ENCODE peak calls at places on chromosomes 5 and 9, in five cellular contexts. Z is stomach, P is A549, H is sigmoid colon, K is spleen. X is an unnamed sample.

GRCh38 chr9:503881-504852 is 289.5 kb downstream of the DOCK8 start:
- DNase-seq in P (peak), Z (peak), K (peak), H (peak), X (peak)

GRCh38 chr9:81317939-81318338 is 371.4 kb downstream of the TLE1 start:
- DNase-seq in H (no peak), K (no peak), Z (no peak), P (no peak), X (no peak)

GRCh38 chr9:93268551-93269314 is 84.8 kb downstream of the WNK2 start:
- DNase-seq in H (peak), P (no peak), Z (peak), K (peak), X (peak)

GRCh38 chr5:137710086-137710485 is 25.8 kb downstream of the KLHL3 start:
- DNase-seq in Z (no peak), K (no peak), H (no peak), P (no peak), X (no peak)

GRCh38 chr9:36092509-36093215 is 43.9 kb upstream of the GLIPR2 start:
- DNase-seq in H (no peak), P (no peak), K (no peak), Z (no peak), X (peak)

GRCh38 chr5:143212261-143212660 is 191.2 kb downstream of the NR3C1 start:
- DNase-seq in K (no peak), P (no peak), H (no peak), Z (no peak), X (no peak)

GRCh38 chr5:36367524-36367923 is 65.8 kb upstream of the RANBP3L start:
- DNase-seq in P (no peak), K (no peak), H (no peak), Z (no peak), X (no peak)

GRCh38 chr9:306907-307306 is 92.2 kb downstream of the DOCK8 start:
- DNase-seq in H (no peak), K (no peak), P (peak), Z (peak), X (no peak)

GRCh38 chr5:482021-482420 is 39.0 kb downstream of the EXOC3 start:
- DNase-seq in H (no peak), Z (no peak), P (no peak), K (no peak), X (no peak)

GRCh38 chr9:100150209-100150608 is 51.2 kb downstream of the INVS start:
- DNase-seq in H (no peak), Z (no peak), P (no peak), K (no peak), X (no peak)

GRCh38 chr5:643351-643801 is 31.2 kb downstream of the CEP72 start:
- DNase-seq in P (no peak), K (peak), Z (no peak), H (peak), X (no peak)

GRCh38 chr5:32859211-32859641 is 148.1 kb downstream of the NPR3 start:
- DNase-seq in Z (no peak), K (no peak), P (no peak), H (no peak), X (no peak)

GRCh38 chr5:171863928-171864327 is 78.3 kb downstream of the SMIM23 start:
- DNase-seq in K (no peak), P (no peak), H (no peak), Z (no peak), X (no peak)

GRCh38 chr9:119596703-119597102 is 227.5 kb upstream of the BRINP1 start:
- DNase-seq in P (no peak), Z (no peak), H (no peak), K (no peak), X (no peak)

GRCh38 chr5:88666761-88667186 is 216.2 kb downstream of the MEF2C start:
- DNase-seq in H (no peak), K (no peak), P (no peak), Z (no peak), X (no peak)

GRCh38 chr9:757246-757881 is 84.1 kb upstream of the DMRT1 start:
- DNase-seq in Z (no peak), H (no peak), P (peak), K (no peak), X (no peak)

GRCh38 chr9:126989847-126990821 is 75.6 kb downstream of the RALGPS1 start:
- DNase-seq in H (peak), P (no peak), K (no peak), Z (no peak), X (peak)

GRCh38 chr9:93897075-93897970 is 57.8 kb downstream of the BARX1 start:
- DNase-seq in P (no peak), H (peak), Z (peak), K (peak), X (peak)

GRCh38 chr5:83472508-83473343 is 1.2 kb downstream of the VCAN start:
- DNase-seq in P (peak), Z (no peak), K (peak), H (peak), X (peak)

GRCh38 chr9:23380821-23381220 is 445.2 kb downstream of the ELAVL2 start:
- DNase-seq in K (no peak), Z (no peak), H (no peak), P (no peak), X (no peak)

GRCh38 chr9:114733814-114734213 is 51.8 kb upstream of the TEX48 start:
- DNase-seq in K (no peak), H (no peak), Z (no peak), P (peak), X (no peak)

GRCh38 chr9:76026796-76027195 is 136.3 kb downstream of the PCSK5 start:
- DNase-seq in P (no peak), Z (no peak), K (no peak), H (no peak), X (no peak)

GRCh38 chr5:74413403-74414060 is 227.0 kb downstream of the ENC1 start:
- DNase-seq in Z (no peak), H (no peak), P (no peak), K (no peak), X (no peak)

GRCh38 chr5:54785729-54786548 is 199.5 kb downstream of the ESM1 start:
- DNase-seq in K (peak), H (peak), P (no peak), Z (no peak), X (no peak)

GRCh38 chr9:89277454-89277853 is 33.5 kb upstream of the CKS2 start:
- DNase-seq in P (no peak), K (no peak), Z (peak), H (no peak), X (no peak)

GRCh38 chr5:153640293-153640692 is 149.8 kb downstream of the GRIA1 start:
- DNase-seq in H (no peak), K (no peak), Z (no peak), P (no peak), X (no peak)

GRCh38 chr9:81824802-81825770 is 103.1 kb upstream of the SPATA31D4 start:
- DNase-seq in H (no peak), Z (no peak), K (no peak), P (no peak), X (no peak)

GRCh38 chr5:116359575-116359974 is 215.0 kb downstream of the SEMA6A start:
- DNase-seq in K (no peak), H (no peak), Z (no peak), P (no peak), X (no peak)

GRCh38 chr9:16572005-16572727 is 298.3 kb downstream of the BNC2 start:
- DNase-seq in P (no peak), H (no peak), Z (no peak), K (no peak), X (no peak)

GRCh38 chr9:112884086-112884485 is 6.6 kb downstream of the SLC46A2 start:
- DNase-seq in H (no peak), P (no peak), K (no peak), Z (no peak), X (no peak)

GRCh38 chr9:81083821-81084512 is 605.4 kb downstream of the TLE1 start:
- DNase-seq in H (no peak), Z (no peak), K (no peak), P (no peak), X (no peak)

GRCh38 chr9:7216004-7216821 is 458.4 kb downstream of the KDM4C start:
- DNase-seq in H (no peak), K (no peak), P (peak), Z (no peak), X (no peak)

GRCh38 chr9:16341176-16341575 is 529.3 kb downstream of the BNC2 start:
- DNase-seq in P (no peak), K (no peak), H (no peak), Z (no peak), X (no peak)

GRCh38 chr5:156148307-156148706 is 178.7 kb upstream of the SGCD start:
- DNase-seq in K (no peak), H (no peak), Z (no peak), P (no peak), X (no peak)

GRCh38 chr9:34377402-34377741 is 674 bp upstream of the MYORG start:
- DNase-seq in Z (no peak), K (peak), P (no peak), H (no peak), X (peak)

GRCh38 chr9:136363106-136363605 is 388 bp downstream of the DNLZ start:
- DNase-seq in P (peak), K (peak), Z (peak), H (peak), X (peak)
- TF ChIP-seq POLR2A in P (peak), K (no peak), Z (peak), H (peak), X (peak)

DNA sequence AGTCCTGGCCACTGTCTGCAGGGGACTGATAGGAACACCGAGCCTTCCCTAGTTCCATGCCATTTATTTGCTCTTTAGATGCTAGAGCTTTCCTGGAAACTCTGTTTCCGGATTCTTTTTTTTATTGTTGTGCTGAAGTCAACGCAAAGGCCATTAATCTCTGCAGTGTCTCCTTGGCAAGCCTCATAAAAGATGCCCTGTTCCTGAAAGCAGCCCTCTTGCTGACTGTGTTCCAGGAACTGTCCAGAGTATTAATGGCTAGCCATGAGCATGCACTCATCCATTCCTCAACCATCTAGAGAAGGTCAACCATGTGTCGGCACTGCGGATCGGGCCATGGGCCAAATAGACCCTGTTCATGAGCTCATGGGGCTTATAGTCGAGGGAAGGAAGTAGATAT is 42.8 kb upstream of the SMAD5 start:
- DNase-seq in K (no peak), H (peak), Z (no peak), P (no peak), X (no peak)
- H3K27ac ChIP-seq in K (peak), H (peak), Z (no peak), P (no peak), X (no peak)

GRCh38 chr9:33227741-33228140 is 12.2 kb upstream of the SPINK4 start:
- DNase-seq in P (no peak), Z (no peak), H (no peak), K (no peak), X (no peak)
- TF ChIP-seq POLR2A in P (no peak), Z (no peak), H (no peak), K (no peak), X (no peak)

DNA sequence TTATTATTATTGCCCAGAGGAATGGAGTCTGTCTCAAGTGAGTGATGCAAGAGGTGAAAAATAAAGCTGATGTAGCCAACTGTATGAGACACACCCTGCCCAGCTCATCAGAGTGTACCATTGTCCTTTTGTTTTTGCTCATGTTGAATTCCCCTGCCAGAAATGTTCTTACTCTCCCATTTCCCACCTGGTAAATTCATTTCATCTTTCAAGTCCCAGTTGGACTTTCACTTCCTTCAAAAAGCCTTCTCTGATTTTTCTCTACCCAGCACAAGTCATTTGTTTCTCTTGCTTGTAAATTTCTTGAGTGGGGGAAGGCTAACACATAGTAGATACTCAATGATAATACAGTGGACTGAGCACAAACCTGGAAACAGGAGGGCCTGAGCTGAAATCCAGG is 394.5 kb upstream of the ZNF462 start:
- DNase-seq in K (no peak), P (no peak), H (no peak), Z (no peak), X (no peak)
- H3K27ac ChIP-seq in K (no peak), P (no peak), H (no peak), Z (no peak), X (no peak)

GRCh38 chr9:132406554-132407122 is at the start of gene TTF1:
- DNase-seq in Z (peak), P (peak), K (peak), H (peak), X (peak)
- TF ChIP-seq POLR2A in Z (no peak), P (peak), K (no peak), H (no peak), X (peak)

DNA sequence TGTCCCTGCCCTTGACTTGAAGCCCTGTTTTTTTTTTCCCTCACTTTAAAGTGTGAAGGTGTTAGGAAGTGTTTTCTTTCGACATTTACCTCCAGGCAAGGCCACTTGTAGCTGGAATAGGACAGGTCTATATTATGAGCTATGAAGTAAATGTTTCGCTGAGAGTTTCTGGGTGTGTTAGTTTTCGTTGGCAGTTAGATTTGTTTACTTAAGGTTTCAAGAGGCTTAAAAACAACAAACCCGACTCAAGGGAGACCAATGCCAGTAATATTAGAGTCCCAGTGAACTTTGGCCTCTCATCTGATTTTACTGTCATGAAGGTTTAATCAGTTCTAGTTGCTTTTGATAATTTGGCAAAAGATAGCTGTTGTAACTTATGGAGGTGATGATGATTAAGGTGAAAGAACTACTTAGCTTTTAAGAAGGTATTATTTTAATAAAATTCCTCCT is 25.2 kb downstream of the OCLN start:
- DNase-seq in Z (no peak), H (no peak), K (no peak), P (peak), X (no peak)
- H3K27ac ChIP-seq in Z (peak), H (no peak), K (no peak), P (peak), X (peak)

X was measured in Peyer's patch.